ENCODE peak calls at places on chromosomes 4 and X, in four cellular contexts. Z, M, E and T are unnamed samples.

GRCh38 chrX:99242001-99242400 is 1168.1 kb downstream of the PCDH19 start:
- DNase-seq in M (peak), E (no peak), Z (no peak), T (no peak)

GRCh38 chrX:48736303-48736702 is 25.2 kb upstream of the GLOD5 start:
- DNase-seq in Z (no peak), M (no peak), E (no peak), T (no peak)

GRCh38 chr4:171812377-171813194 is 618 bp upstream of the GALNTL6 start:
- DNase-seq in E (peak), M (no peak), Z (no peak), T (no peak)

GRCh38 chr4:124202106-124202505 is 510.4 kb downstream of the ANKRD50 start:
- DNase-seq in Z (no peak), E (no peak), M (no peak), T (peak)

GRCh38 chr4:129344058-129344457 is 248.1 kb downstream of the C4orf33 start:
- DNase-seq in Z (no peak), M (no peak), E (peak), T (peak)

GRCh38 chr4:121070696-121071639 is 1.4 kb downstream of the NDNF start:
- DNase-seq in M (peak), Z (no peak), E (peak), T (peak)

GRCh38 chr4:150978738-150979575 is 36.1 kb downstream of the LRBA start:
- DNase-seq in E (no peak), Z (no peak), M (no peak), T (no peak)

GRCh38 chr4:154084864-154085263 is 296.0 kb upstream of the SFRP2 start:
- DNase-seq in M (no peak), E (no peak), Z (no peak), T (no peak)

GRCh38 chr4:60683953-60684352 is 516.2 kb upstream of the ADGRL3 start:
- DNase-seq in Z (no peak), M (no peak), E (no peak), T (peak)

GRCh38 chrX:132193872-132194574 is 25.2 kb downstream of the RAP2C start:
- DNase-seq in E (no peak), Z (no peak), M (no peak), T (no peak)

GRCh38 chr4:40890764-40891163 is 141.0 kb downstream of the NSUN7 start:
- DNase-seq in E (no peak), Z (no peak), M (no peak), T (no peak)

GRCh38 chrX:20217906-20218305 is 48.8 kb downstream of the RPS6KA3 start:
- DNase-seq in M (no peak), E (no peak), Z (no peak), T (no peak)

GRCh38 chr4:970046-970745 is 3.2 kb downstream of the DGKQ start:
- DNase-seq in M (no peak), Z (no peak), E (no peak), T (no peak)

GRCh38 chr4:39922389-39922788 is 55.3 kb downstream of the PDS5A start:
- DNase-seq in Z (no peak), E (no peak), M (no peak), T (no peak)

GRCh38 chr4:130233377-130234047 is 1137.6 kb downstream of the C4orf33 start:
- DNase-seq in M (no peak), Z (no peak), E (no peak), T (no peak)

GRCh38 chr4:67892253-67892652 is 8.5 kb upstream of the TMPRSS11D start:
- DNase-seq in Z (no peak), M (no peak), E (no peak), T (no peak)

GRCh38 chrX:135651647-135652295 is 61.7 kb upstream of the CT45A1 start:
- DNase-seq in E (no peak), M (no peak), Z (no peak), T (no peak)

GRCh38 chr4:138681000-138681604 is 334.5 kb upstream of the NOCT start:
- DNase-seq in Z (peak), M (peak), E (peak), T (peak)

GRCh38 chrX:10015711-10016515 is 48.8 kb downstream of the CLDN34 start:
- DNase-seq in M (peak), E (peak), Z (peak), T (peak)

GRCh38 chrX:81174286-81174685 is 27.4 kb downstream of the HMGN5 start:
- DNase-seq in M (no peak), E (no peak), Z (no peak), T (peak)
- TF ChIP-seq CTCF in M (no peak), E (no peak), Z (peak), T (peak)

GRCh38 chr4:167014944-167015343 is 219.3 kb downstream of the SPOCK3 start:
- DNase-seq in Z (no peak), E (no peak), M (no peak), T (no peak)
- TF ChIP-seq CTCF in Z (no peak), E (no peak), M (no peak), T (no peak)

DNA sequence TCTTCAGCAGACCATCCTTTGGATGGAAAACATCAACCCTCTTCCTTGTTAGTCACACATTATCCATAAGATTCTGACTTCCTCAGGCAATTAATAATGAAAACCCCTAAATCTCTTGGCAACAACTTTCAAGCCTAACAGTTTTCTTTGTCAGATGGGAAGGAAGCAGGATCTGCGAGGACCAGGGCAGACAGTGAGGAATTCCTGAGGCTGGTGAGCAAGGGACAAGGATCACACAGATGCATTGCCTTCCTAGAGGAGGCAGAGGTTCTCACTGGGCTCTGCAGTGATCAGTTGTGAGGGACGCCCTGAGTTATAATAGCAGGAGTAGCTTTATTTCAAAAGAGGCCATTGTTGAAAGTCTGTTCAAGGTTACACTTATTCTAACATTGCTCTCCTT is 195.4 kb downstream of the SLIT2 start:
- DNase-seq in M (no peak), E (no peak), Z (no peak), T (no peak)
- TF ChIP-seq CTCF in M (no peak), E (no peak), Z (no peak), T (no peak)

GRCh38 chr4:128060130-128060619 is 937 bp upstream of the LARP1B start:
- DNase-seq in M (no peak), Z (no peak), E (no peak), T (peak)

GRCh38 chr4:128060620-128061565 is at the start of gene LARP1B:
- DNase-seq in E (peak), M (peak), Z (peak), T (peak)

GRCh38 chr4:128056396-128056795 is 4.7 kb upstream of the LARP1B start:
- DNase-seq in Z (no peak), M (no peak), E (no peak), T (no peak)

GRCh38 chr4:128061566-128062536 is 739 bp downstream of the LARP1B start:
- DNase-seq in E (peak), M (peak), Z (peak), T (peak)
- TF ChIP-seq CTCF in E (peak), M (no peak), Z (no peak), T (no peak)